ENCODE peak calls at places on chromosome 21, in seven cellular contexts. P is endothelial cell of umbilical vein, I is PC-3, E is neural progenitor cell, J is keratinocyte, M is neuronal stem cell, B is H1. T is an unnamed sample.
A peak's percentile ranks its signal among the peaks of the same experiment; 100 is the strongest.

GRCh38 chr21:31728952-31729351 is 3.0 kb downstream of the SCAF4 start:
- DNase-seq in P (no peak), I (no peak), E (no peak), J (no peak), M (no peak), B (no peak), T (no peak)

GRCh38 chr21:46268371-46268770 is 17.0 kb downstream of the MCM3AP start:
- DNase-seq in P (no peak), I (no peak), E (no peak), J (no peak), M (no peak), B (no peak), T (no peak)

GRCh38 chr21:35005825-35006224 is 43.3 kb downstream of the RUNX1 start:
- DNase-seq in P (no peak), I (no peak), E (no peak), J (no peak), M (no peak), B (no peak), T (no peak)

GRCh38 chr21:35002879-35003722 is 46.0 kb downstream of the RUNX1 start:
- DNase-seq in P (no peak), I (no peak), E (no peak), J (no peak), M (no peak), B (no peak), T (peak; percentile 32)

GRCh38 chr21:46607605-46608004 is 2.7 kb upstream of the S100B start:
- DNase-seq in P (no peak), I (no peak), E (no peak), J (no peak), M (no peak), B (no peak), T (no peak)

GRCh38 chr21:8991968-8992621 is 1529.3 kb upstream of the TPTE start:
- DNase-seq in P (no peak), I (peak; percentile 1), E (no peak), J (no peak), M (no peak), B (no peak), T (no peak)

GRCh38 chr21:27586326-27586725 is 619.4 kb upstream of the ADAMTS5 start:
- DNase-seq in P (no peak), I (no peak), E (no peak), J (no peak), M (no peak), B (no peak), T (no peak)

GRCh38 chr21:42382915-42383314 is 12.9 kb downstream of the TMPRSS3 start:
- DNase-seq in P (no peak), I (no peak), E (no peak), J (no peak), M (no peak), B (no peak), T (no peak)

GRCh38 chr21:41009398-41010177 is 158.4 kb upstream of the BACE2 start:
- DNase-seq in P (no peak), I (no peak), E (no peak), J (no peak), M (no peak), B (no peak), T (no peak)

GRCh38 chr21:25881524-25882376 is 147.0 kb downstream of the GABPA start:
- DNase-seq in P (peak; percentile 65), I (peak; percentile 73), E (peak; percentile 57), J (peak; percentile 26), M (peak; percentile 45), B (no peak), T (peak; percentile 82)

GRCh38 chr21:41786521-41786987 is 19.7 kb upstream of the RIPK4 start:
- DNase-seq in P (no peak), I (peak; percentile 99), E (no peak), J (peak; percentile 68), M (no peak), B (no peak), T (peak; percentile 83)

GRCh38 chr21:31444061-31444460 is 100.0 kb upstream of the TIAM1 start:
- DNase-seq in P (no peak), I (no peak), E (no peak), J (no peak), M (no peak), B (no peak), T (peak; percentile 74)

GRCh38 chr21:15967661-15968060 is 237.9 kb downstream of the USP25 start:
- DNase-seq in P (no peak), I (peak; percentile 40), E (no peak), J (no peak), M (no peak), B (peak; percentile 17), T (peak; percentile 18)

GRCh38 chr21:31501921-31502320 is 157.6 kb upstream of the SOD1 start:
- DNase-seq in P (no peak), I (peak; percentile 87), E (no peak), J (no peak), M (no peak), B (no peak), T (no peak)

GRCh38 chr21:41965045-41965444 is 11.2 kb upstream of the C2CD2 start:
- DNase-seq in P (no peak), I (peak; percentile 65), E (no peak), J (no peak), M (no peak), B (no peak), T (no peak)

GRCh38 chr21:42043961-42044360 is 27.2 kb upstream of the UMODL1 start:
- DNase-seq in P (no peak), I (no peak), E (no peak), J (no peak), M (no peak), B (no peak), T (no peak)

GRCh38 chr21:16124397-16125130 is 394.8 kb downstream of the USP25 start:
- DNase-seq in P (peak; percentile 91), I (peak; percentile 90), E (no peak), J (peak; percentile 38), M (no peak), B (no peak), T (peak; percentile 92)

GRCh38 chr21:14862794-14863720 is 201.7 kb downstream of the NRIP1 start:
- DNase-seq in P (peak; percentile 31), I (peak; percentile 49), E (peak; percentile 27), J (no peak), M (no peak), B (no peak), T (peak; percentile 75)
- H3K4me3 ChIP-seq in P (no peak overlapping the region), I (no peak overlapping the region), E (no peak overlapping the region), J (no peak overlapping the region), M (no peak overlapping the region), B (no peak overlapping the region), T (no peak overlapping the region)

GRCh38 chr21:44930543-44930981 is 9.3 kb upstream of the SLX9 start:
- DNase-seq in P (no peak), I (peak; percentile 72), E (no peak), J (no peak), M (no peak), B (no peak), T (peak; percentile 30)

GRCh38 chr21:44932366-44933181 is 7.3 kb upstream of the SLX9 start:
- DNase-seq in P (no peak), I (peak; percentile 56), E (peak; percentile 66), J (no peak), M (no peak), B (no peak), T (peak; percentile 56)

GRCh38 chr21:44929799-44930542 is 9.3 kb upstream of the ITGB2 start:
- DNase-seq in P (no peak), I (no peak), E (no peak), J (no peak), M (no peak), B (no peak), T (no peak)

GRCh38 chr21:44931501-44932365 is 8.1 kb upstream of the SLX9 start:
- DNase-seq in P (no peak), I (peak; percentile 49), E (no peak), J (no peak), M (no peak), B (no peak), T (no peak)

DNA sequence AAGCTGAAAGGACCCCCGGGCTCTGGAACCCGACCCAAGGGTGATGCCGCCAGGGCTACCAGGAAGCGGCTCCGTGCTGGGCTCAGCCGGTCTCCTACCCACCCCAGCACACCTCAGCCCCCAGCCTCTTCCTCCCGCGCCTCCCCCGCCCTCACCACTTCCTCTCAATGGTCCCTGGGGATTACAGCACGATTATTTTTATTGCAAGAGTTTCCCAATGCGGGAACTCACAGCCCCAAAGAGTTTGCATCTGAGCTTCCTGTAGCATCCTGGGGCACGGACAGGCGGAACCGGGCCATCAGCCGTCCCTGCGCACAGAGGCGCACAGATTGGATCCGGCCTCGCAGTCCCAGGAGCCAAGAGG is 8.7 kb upstream of the SLX9 start:
- DNase-seq in P (no peak), I (peak; percentile 77), E (no peak), J (no peak), M (no peak), B (no peak), T (peak; percentile 47)
- H3K4me1 ChIP-seq in P (peaks cover 31% of the 10 kb centered on the region), I (peaks cover 71% of the 10 kb centered on the region), E (peaks cover 21% of the 10 kb centered on the region), J (peaks cover 45% of the 10 kb centered on the region), M (peaks cover 28% of the 10 kb centered on the region), B (peaks cover 14% of the 10 kb centered on the region), T (peaks cover 41% of the 10 kb centered on the region)

GRCh38 chr21:17682924-17683323 is 70.2 kb upstream of the BTG3 start:
- DNase-seq in P (no peak), I (no peak), E (no peak), J (no peak), M (no peak), B (no peak), T (no peak)
- H3K9ac ChIP-seq in P (no peak overlapping the region), I (no peak overlapping the region), E (no peak overlapping the region), J (no peak overlapping the region), M (no peak overlapping the region), B (no peak overlapping the region), T (no peak overlapping the region)

GRCh38 chr21:33286600-33287456 is 20.7 kb downstream of the IL10RB start:
- DNase-seq in P (peak; percentile 75), I (peak; percentile 82), E (no peak), J (no peak), M (no peak), B (no peak), T (peak; percentile 83)
- H3K4me3 ChIP-seq in P (no peak overlapping the region), I (peak overlapping the region; percentile 21), E (no peak overlapping the region), J (peak overlapping the region; percentile 34), M (no peak overlapping the region), B (no peak overlapping the region), T (no peak overlapping the region)

GRCh38 chr21:38438476-38438893 is 59.8 kb downstream of the ERG start:
- DNase-seq in P (peak; percentile 67), I (peak; percentile 16), E (no peak), J (no peak), M (no peak), B (no peak), T (no peak)
- H3K4me1 ChIP-seq in P (peaks cover 62% of the 10 kb centered on the region), I (peaks cover 12% of the 10 kb centered on the region), E (peaks cover 11% of the 10 kb centered on the region), J (peaks cover 9% of the 10 kb centered on the region), M (peaks cover 11% of the 10 kb centered on the region), B (no peaks in the 10 kb centered on the region), T (peaks cover 28% of the 10 kb centered on the region)

GRCh38 chr21:43936186-43936967 is 71.4 kb downstream of the AGPAT3 start:
- DNase-seq in P (no peak), I (no peak), E (no peak), J (no peak), M (no peak), B (no peak), T (no peak)
- H3K9ac ChIP-seq in P (no peak overlapping the region), I (no peak overlapping the region), E (no peak overlapping the region), J (no peak overlapping the region), M (no peak overlapping the region), B (no peak overlapping the region), T (no peak overlapping the region)

GRCh38 chr21:44454747-44455523 is at the start of gene LRRC3:
- DNase-seq in P (peak; percentile 74), I (peak; percentile 86), E (peak; percentile 99), J (peak; percentile 41), M (peak; percentile 94), B (peak; percentile 97), T (peak; percentile 90)
- H3K4me3 ChIP-seq in P (peak within 1 kb of the TSS; percentile 82), I (peak within 1 kb of the TSS; percentile 81), E (peak within 1 kb of the TSS; percentile 83), J (peak within 1 kb of the TSS; percentile 63), M (peak within 1 kb of the TSS; percentile 56), B (peak within 1 kb of the TSS; percentile 54), T (peak within 1 kb of the TSS; percentile 78)

GRCh38 chr21:45011911-45012660 is 62.3 kb upstream of the ADARB1 start:
- DNase-seq in P (peak; percentile 78), I (peak; percentile 99), E (peak; percentile 89), J (no peak), M (peak; percentile 78), B (peak; percentile 84), T (peak; percentile 86)
- H3K4me1 ChIP-seq in P (peaks cover 22% of the 10 kb centered on the region), I (peaks cover 25% of the 10 kb centered on the region), E (peaks cover 34% of the 10 kb centered on the region), J (peaks cover 51% of the 10 kb centered on the region), M (peaks cover 28% of the 10 kb centered on the region), B (peaks cover 4% of the 10 kb centered on the region), T (peaks cover 23% of the 10 kb centered on the region)